ENCODE peak calls at places on chromosomes 6 and 20, in four cellular contexts. V, C, Y and M are unnamed samples.

GRCh38 chr20:5039255-5039657 is 37.9 kb upstream of the SLC23A2 start:
- DNase-seq in V (no peak), C (no peak), Y (no peak), M (no peak)

GRCh38 chr6:109448615-109449014 is 7.0 kb downstream of the MICAL1 start:
- DNase-seq in V (no peak), C (no peak), Y (no peak), M (no peak)

GRCh38 chr6:38483526-38483925 is 156.2 kb downstream of the BTBD9 start:
- DNase-seq in V (no peak), C (no peak), Y (no peak), M (no peak)

GRCh38 chr6:33372532-33373123 is 19.0 kb upstream of the KIFC1 start:
- DNase-seq in V (no peak), C (no peak), Y (no peak), M (no peak)

GRCh38 chr20:34627458-34627857 is 49.4 kb downstream of the PIGU start:
- DNase-seq in V (no peak), C (no peak), Y (no peak), M (no peak)

GRCh38 chr6:42022755-42023384 is 27.5 kb upstream of the TAF8 start:
- DNase-seq in V (no peak), C (no peak), Y (no peak), M (no peak)

GRCh38 chr20:62040933-62041332 is 24.7 kb downstream of the TAF4 start:
- DNase-seq in V (no peak), C (no peak), Y (no peak), M (no peak)

GRCh38 chr20:1324598-1325172 is 4.3 kb downstream of the SDCBP2 start:
- DNase-seq in V (peak; percentile 46), C (no peak), Y (no peak), M (no peak)

GRCh38 chr6:43476744-43477143 is 626 bp upstream of the TJAP1 start:
- DNase-seq in V (no peak), C (no peak), Y (no peak), M (no peak)

GRCh38 chr20:50121858-50122271 is 8.9 kb upstream of the UBE2V1 start:
- DNase-seq in V (no peak), C (no peak), Y (no peak), M (no peak)

GRCh38 chr6:164142312-164142711 is 727.8 kb downstream of the QKI start:
- DNase-seq in V (no peak), C (no peak), Y (no peak), M (no peak)

GRCh38 chr6:117028256-117028655 is 151.2 kb downstream of the RFX6 start:
- DNase-seq in V (no peak), C (no peak), Y (no peak), M (no peak)

GRCh38 chr6:130625825-130626500 is 201.2 kb upstream of the SMLR1 start:
- DNase-seq in V (no peak), C (no peak), Y (no peak), M (no peak)

GRCh38 chr20:31578448-31579138 is 26.5 kb upstream of the ID1 start:
- DNase-seq in V (no peak), C (no peak), Y (peak; percentile 53), M (no peak)

GRCh38 chr20:9100721-9101120 is 31.8 kb downstream of the PLCB4 start:
- DNase-seq in V (no peak), C (no peak), Y (no peak), M (no peak)

GRCh38 chr20:62818592-62819493 is 2.0 kb downstream of the COL9A3 start:
- DNase-seq in V (no peak), C (peak; percentile 61), Y (no peak), M (no peak)

GRCh38 chr20:23689399-23689690 is 507 bp upstream of the CST4 start:
- DNase-seq in V (no peak), C (no peak), Y (no peak), M (no peak)

GRCh38 chr6:37940074-37940847 is 120.7 kb downstream of the ZFAND3 start:
- DNase-seq in V (no peak), C (no peak), Y (no peak), M (no peak)

GRCh38 chr6:140661691-140662090 is 1287.2 kb upstream of the CITED2 start:
- DNase-seq in V (no peak), C (no peak), Y (no peak), M (no peak)

GRCh38 chr20:32907886-32908285 is 49.2 kb downstream of the EFCAB8 start:
- DNase-seq in V (no peak), C (no peak), Y (no peak), M (no peak)

GRCh38 chr6:92216717-92217116 is 1202.6 kb downstream of the EPHA7 start:
- DNase-seq in V (no peak), C (no peak), Y (no peak), M (no peak)

GRCh38 chr6:165952514-165952913 is 215.1 kb downstream of the TBXT start:
- DNase-seq in V (no peak), C (no peak), Y (no peak), M (no peak)

GRCh38 chr6:41042656-41043055 is 389 bp downstream of the TSPO2 start:
- DNase-seq in V (no peak), C (no peak), Y (no peak), M (no peak)

GRCh38 chr6:30071081-30071818 is 4.3 kb downstream of the PPP1R11 start:
- DNase-seq in V (no peak), C (no peak), Y (peak; percentile 35), M (no peak)

GRCh38 chr20:49097159-49097558 is 51.0 kb downstream of the CSE1L start:
- DNase-seq in V (no peak), C (no peak), Y (no peak), M (no peak)
- TF ChIP-seq CTCF in V (no peak), C (no peak), Y (no peak), M (no peak)

DNA sequence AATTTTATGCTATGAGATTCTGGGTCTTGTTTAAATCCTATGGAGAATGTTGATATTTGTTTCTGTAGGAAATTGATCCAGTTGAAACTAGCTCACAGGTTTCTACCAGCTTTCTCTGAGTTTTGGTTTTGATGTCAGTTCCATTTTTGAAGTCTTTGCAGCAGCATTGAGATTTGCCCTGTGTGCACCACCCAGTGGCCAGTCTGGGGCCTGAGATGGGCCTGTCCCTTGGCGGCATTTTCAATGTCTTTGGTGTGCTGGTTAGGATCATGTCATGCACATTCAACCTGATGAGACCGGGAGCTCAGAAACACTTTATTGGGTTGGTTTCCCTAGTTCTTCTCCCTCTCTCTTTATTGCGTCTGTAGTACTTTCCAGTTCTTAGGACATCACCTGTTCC is 395.2 kb upstream of the MAP3K7 start:
- DNase-seq in V (no peak), C (no peak), Y (peak; percentile 31), M (no peak)
- TF ChIP-seq CTCF in V (no peak), C (no peak), Y (no peak), M (no peak)

DNA sequence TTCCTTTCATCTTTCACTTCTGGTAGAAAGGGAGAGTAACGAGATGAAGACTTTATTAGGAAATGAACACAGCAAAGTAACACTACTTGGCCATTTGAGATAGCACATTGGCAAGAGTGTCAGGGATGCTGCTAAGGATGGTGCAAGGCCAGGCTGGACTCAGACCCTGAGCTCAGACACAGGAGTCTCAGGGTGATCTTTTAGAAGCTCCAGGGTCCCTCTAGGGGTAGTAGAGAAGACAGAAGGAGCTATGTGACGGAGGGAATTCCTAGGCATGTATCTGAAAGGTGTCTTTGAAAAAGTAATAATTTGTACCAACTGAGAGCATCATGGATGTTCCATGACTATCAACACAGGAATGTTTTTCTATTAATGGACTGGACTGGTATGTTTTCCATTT is 436.5 kb downstream of the DHX35 start:
- DNase-seq in V (no peak), C (no peak), Y (peak; percentile 13), M (no peak)
- TF ChIP-seq CTCF in V (no peak), C (no peak), Y (no peak), M (peak; percentile 16)

DNA sequence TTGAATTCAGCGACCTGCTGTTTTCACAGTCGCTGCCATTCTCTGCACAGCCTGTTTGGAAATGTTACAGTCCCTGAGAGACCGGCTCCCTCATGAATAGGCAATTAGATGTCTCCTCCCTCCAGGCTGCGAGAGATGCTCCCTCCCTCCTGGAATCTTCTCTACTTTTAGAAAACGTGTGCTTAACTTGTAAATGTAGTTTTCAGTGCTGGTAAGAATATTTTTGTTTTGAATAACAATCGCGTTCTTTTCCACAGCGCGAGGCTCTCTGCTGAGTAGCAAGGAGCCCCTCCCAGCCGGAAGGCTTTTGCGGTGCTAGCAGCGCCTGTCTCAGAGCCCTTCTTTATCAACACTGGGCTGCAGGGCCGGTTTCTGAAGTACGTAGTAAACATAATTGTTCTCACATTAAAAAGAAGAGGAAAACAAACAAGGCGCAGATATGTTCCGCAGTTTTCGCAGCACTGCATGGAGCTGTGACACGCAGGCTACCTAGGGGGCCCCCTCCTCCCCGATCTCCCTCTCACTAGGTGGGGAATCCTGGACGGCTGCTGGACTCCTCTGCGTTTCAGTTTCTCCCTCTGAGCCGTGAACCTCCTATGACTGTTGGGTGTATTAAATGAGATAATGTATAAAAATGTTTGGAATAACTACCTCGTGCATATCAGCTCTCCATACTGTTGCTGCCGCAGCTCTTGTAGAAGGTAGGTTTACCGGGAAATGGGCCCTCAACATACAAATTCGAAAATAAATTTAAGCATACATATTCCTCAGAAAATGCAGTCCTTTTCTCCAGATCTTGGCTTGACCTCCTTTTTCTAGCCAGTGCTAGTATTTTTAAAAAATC is 79.0 kb upstream of the SPACA1 start:
- DNase-seq in V (no peak), C (no peak), Y (peak; percentile 27), M (no peak)
- TF ChIP-seq CTCF in V (no peak), C (no peak), Y (no peak), M (no peak)

GRCh38 chr6:90288404-90288803 is 8.2 kb downstream of the BACH2 start:
- DNase-seq in V (no peak), C (no peak), Y (no peak), M (no peak)

GRCh38 chr6:90285611-90286381 is 10.8 kb downstream of the BACH2 start:
- DNase-seq in V (peak; percentile 45), C (peak; percentile 55), Y (peak; percentile 62), M (no peak)

GRCh38 chr6:90284745-90285481 is 11.7 kb downstream of the BACH2 start:
- DNase-seq in V (no peak), C (no peak), Y (no peak), M (no peak)

GRCh38 chr6:90286884-90287488 is 9.7 kb downstream of the BACH2 start:
- DNase-seq in V (no peak), C (no peak), Y (peak; percentile 91), M (peak; percentile 59)

DNA sequence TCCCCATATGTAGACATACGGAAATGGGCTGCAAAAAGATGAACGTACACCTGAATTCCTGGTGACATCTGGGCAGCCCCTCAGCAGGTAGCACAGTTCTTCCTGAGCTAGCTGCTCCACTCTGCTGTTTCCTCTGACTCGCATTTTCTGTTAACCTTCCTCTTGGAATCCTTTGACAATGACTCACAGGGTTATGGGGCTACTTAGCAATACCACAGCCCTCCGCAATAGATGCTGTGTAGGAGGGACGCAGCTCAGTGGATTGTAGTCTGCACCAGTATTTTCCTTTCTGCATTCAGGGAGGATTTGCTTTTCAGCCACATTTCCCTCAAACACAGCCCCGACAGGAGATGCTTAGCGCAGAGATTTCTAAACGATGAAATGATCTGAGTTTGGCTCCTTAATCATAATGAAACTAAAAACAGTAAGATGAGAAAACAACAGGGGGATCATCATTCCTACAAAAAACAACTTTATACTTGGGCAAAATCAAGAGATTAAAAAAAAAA is 12.4 kb downstream of the BACH2 start:
- DNase-seq in V (no peak), C (no peak), Y (no peak), M (no peak)
- TF ChIP-seq CTCF in V (no peak), C (no peak), Y (no peak), M (no peak)